ENCODE peak calls at places on chromosomes 6 and 20, in six cellular contexts. One of them, this sample, is unnamed. For H3K27me3, the result is how much of the 10 kb centered on the place peaks cover.

GRCh38 chr20:33450867-33451266 is 7.3 kb upstream of the SNTA1 start:
- DNase-seq in astrocyte: peak
- DNase-seq in fibroblast of lung: peak
- DNase-seq in GM23248: peak
- DNase-seq in IMR-90: peak
- DNase-seq in HCT116: peak
- DNase-seq in this sample: peak

GRCh38 chr6:124517339-124517738 is 444.9 kb upstream of the RNF217 start:
- DNase-seq in astrocyte: no peak
- DNase-seq in GM23248: no peak
- DNase-seq in fibroblast of lung: no peak
- DNase-seq in HCT116: no peak
- DNase-seq in IMR-90: no peak
- DNase-seq in this sample: no peak

GRCh38 chr6:34524989-34525388 is 31.1 kb downstream of the SPDEF start:
- DNase-seq in GM23248: no peak
- DNase-seq in astrocyte: no peak
- DNase-seq in IMR-90: no peak
- DNase-seq in fibroblast of lung: no peak
- DNase-seq in HCT116: no peak
- DNase-seq in this sample: no peak

GRCh38 chr6:122868137-122868536 is 79.1 kb downstream of the SMPDL3A start:
- DNase-seq in GM23248: no peak
- DNase-seq in HCT116: no peak
- DNase-seq in fibroblast of lung: no peak
- DNase-seq in IMR-90: no peak
- DNase-seq in astrocyte: no peak
- DNase-seq in this sample: no peak

GRCh38 chr6:47103931-47104330 is 61.8 kb upstream of the ADGRF1 start:
- DNase-seq in IMR-90: peak
- DNase-seq in astrocyte: no peak
- DNase-seq in GM23248: peak
- DNase-seq in HCT116: no peak
- DNase-seq in fibroblast of lung: no peak
- DNase-seq in this sample: peak

GRCh38 chr6:8375916-8376315 is 59.4 kb downstream of the SLC35B3 start:
- DNase-seq in IMR-90: no peak
- DNase-seq in GM23248: no peak
- DNase-seq in fibroblast of lung: no peak
- DNase-seq in HCT116: no peak
- DNase-seq in astrocyte: no peak
- DNase-seq in this sample: no peak

GRCh38 chr6:98832282-98833100 is 1.9 kb upstream of the POU3F2 start:
- DNase-seq in IMR-90: peak
- DNase-seq in GM23248: peak
- DNase-seq in astrocyte: peak
- DNase-seq in fibroblast of lung: peak
- DNase-seq in HCT116: no peak
- DNase-seq in this sample: peak

GRCh38 chr20:50395258-50395729 is 114.9 kb upstream of the PTPN1 start:
- DNase-seq in astrocyte: no peak
- DNase-seq in IMR-90: peak
- DNase-seq in fibroblast of lung: peak
- DNase-seq in HCT116: no peak
- DNase-seq in GM23248: peak
- DNase-seq in this sample: peak

GRCh38 chr6:11271637-11272036 is 39.2 kb upstream of the NEDD9 start:
- DNase-seq in GM23248: peak
- DNase-seq in fibroblast of lung: peak
- DNase-seq in astrocyte: peak
- DNase-seq in IMR-90: peak
- DNase-seq in HCT116: no peak
- DNase-seq in this sample: no peak

GRCh38 chr6:144878577-144878976 is 593.4 kb downstream of the UTRN start:
- DNase-seq in GM23248: no peak
- DNase-seq in IMR-90: no peak
- DNase-seq in fibroblast of lung: no peak
- DNase-seq in astrocyte: no peak
- DNase-seq in HCT116: no peak
- DNase-seq in this sample: no peak

GRCh38 chr6:27419363-27419762 is 30.8 kb downstream of the ZNF391 start:
- DNase-seq in HCT116: no peak
- DNase-seq in fibroblast of lung: no peak
- DNase-seq in astrocyte: no peak
- DNase-seq in GM23248: no peak
- DNase-seq in IMR-90: no peak
- DNase-seq in this sample: no peak

GRCh38 chr20:13307562-13308163 is 86.6 kb downstream of the ISM1 start:
- DNase-seq in fibroblast of lung: no peak
- DNase-seq in IMR-90: no peak
- DNase-seq in HCT116: no peak
- DNase-seq in astrocyte: no peak
- DNase-seq in GM23248: no peak
- DNase-seq in this sample: no peak

GRCh38 chr6:30541515-30542403 is 14.5 kb downstream of the GNL1 start:
- DNase-seq in IMR-90: peak
- DNase-seq in GM23248: peak
- DNase-seq in HCT116: peak
- DNase-seq in fibroblast of lung: peak
- DNase-seq in astrocyte: peak
- DNase-seq in this sample: peak

GRCh38 chr6:13261464-13261994 is 66.8 kb downstream of the TBC1D7 start:
- DNase-seq in astrocyte: no peak
- DNase-seq in HCT116: no peak
- DNase-seq in fibroblast of lung: no peak
- DNase-seq in GM23248: no peak
- DNase-seq in IMR-90: no peak
- DNase-seq in this sample: no peak

GRCh38 chr6:75524322-75524972 is 30.8 kb upstream of the FILIP1 start:
- DNase-seq in astrocyte: peak
- DNase-seq in IMR-90: peak
- DNase-seq in fibroblast of lung: peak
- DNase-seq in HCT116: peak
- DNase-seq in GM23248: peak
- DNase-seq in this sample: peak

GRCh38 chr6:2155206-2155605 is 90.2 kb downstream of the GMDS start:
- DNase-seq in IMR-90: no peak
- DNase-seq in astrocyte: no peak
- DNase-seq in HCT116: no peak
- DNase-seq in GM23248: no peak
- DNase-seq in fibroblast of lung: no peak
- DNase-seq in this sample: no peak

GRCh38 chr6:138229072-138229471 is 10.8 kb upstream of the PBOV1 start:
- DNase-seq in HCT116: no peak
- DNase-seq in fibroblast of lung: no peak
- DNase-seq in IMR-90: no peak
- DNase-seq in GM23248: no peak
- DNase-seq in astrocyte: no peak
- DNase-seq in this sample: no peak

GRCh38 chr6:77620290-77620882 is 32.5 kb upstream of the MEI4 start:
- DNase-seq in HCT116: peak
- DNase-seq in GM23248: peak
- DNase-seq in astrocyte: no peak
- DNase-seq in fibroblast of lung: no peak
- DNase-seq in IMR-90: no peak
- DNase-seq in this sample: peak

GRCh38 chr6:40933864-40934263 is 105.2 kb downstream of the UNC5CL start:
- DNase-seq in IMR-90: peak
- DNase-seq in GM23248: no peak
- DNase-seq in fibroblast of lung: no peak
- DNase-seq in astrocyte: no peak
- DNase-seq in HCT116: no peak
- DNase-seq in this sample: no peak

GRCh38 chr20:51220293-51220706 is 197.4 kb upstream of the KCNG1 start:
- DNase-seq in astrocyte: no peak
- DNase-seq in HCT116: no peak
- DNase-seq in GM23248: peak
- DNase-seq in IMR-90: no peak
- DNase-seq in fibroblast of lung: peak
- DNase-seq in this sample: peak

GRCh38 chr6:67698534-67698933 is 936.5 kb upstream of the ADGRB3 start:
- DNase-seq in HCT116: no peak
- DNase-seq in fibroblast of lung: no peak
- DNase-seq in GM23248: no peak
- DNase-seq in astrocyte: peak
- DNase-seq in IMR-90: no peak
- DNase-seq in this sample: peak

GRCh38 chr6:16471222-16471784 is 232.9 kb downstream of the GMPR start:
- DNase-seq in IMR-90: peak
- DNase-seq in astrocyte: peak
- DNase-seq in fibroblast of lung: no peak
- DNase-seq in GM23248: no peak
- DNase-seq in HCT116: no peak
- DNase-seq in this sample: no peak

GRCh38 chr20:50389437-50389807 is 120.8 kb upstream of the PTPN1 start:
- DNase-seq in IMR-90: no peak
- DNase-seq in astrocyte: no peak
- DNase-seq in fibroblast of lung: no peak
- DNase-seq in HCT116: no peak
- DNase-seq in GM23248: no peak
- DNase-seq in this sample: no peak

GRCh38 chr6:149445573-149445972 is 39.2 kb downstream of the ZC3H12D start:
- DNase-seq in GM23248: no peak
- DNase-seq in fibroblast of lung: no peak
- DNase-seq in HCT116: no peak
- DNase-seq in astrocyte: no peak
- DNase-seq in IMR-90: no peak
- DNase-seq in this sample: no peak
- H3K27me3 ChIP-seq in GM23248: under half
- H3K27me3 ChIP-seq in fibroblast of lung: under half
- H3K27me3 ChIP-seq in HCT116: under half
- H3K27me3 ChIP-seq in astrocyte: under half
- H3K27me3 ChIP-seq in IMR-90: under half
- H3K27me3 ChIP-seq in this sample: under half

GRCh38 chr6:142932788-142933362 is 12.1 kb downstream of the HIVEP2 start:
- DNase-seq in GM23248: no peak
- DNase-seq in IMR-90: no peak
- DNase-seq in astrocyte: no peak
- DNase-seq in HCT116: no peak
- DNase-seq in fibroblast of lung: no peak
- DNase-seq in this sample: no peak
- H3K4me2 ChIP-seq in GM23248: no peak
- H3K4me2 ChIP-seq in IMR-90: no peak
- H3K4me2 ChIP-seq in astrocyte: no peak
- H3K4me2 ChIP-seq in HCT116: no peak
- H3K4me2 ChIP-seq in fibroblast of lung: no peak
- H3K4me2 ChIP-seq in this sample: no peak

GRCh38 chr6:101607286-101607685 is 213.8 kb downstream of the GRIK2 start:
- DNase-seq in IMR-90: no peak
- DNase-seq in GM23248: no peak
- DNase-seq in HCT116: no peak
- DNase-seq in fibroblast of lung: no peak
- DNase-seq in astrocyte: no peak
- DNase-seq in this sample: no peak

GRCh38 chr6:101605874-101606273 is 212.4 kb downstream of the GRIK2 start:
- DNase-seq in GM23248: no peak
- DNase-seq in HCT116: peak
- DNase-seq in astrocyte: peak
- DNase-seq in IMR-90: peak
- DNase-seq in fibroblast of lung: no peak
- DNase-seq in this sample: peak

GRCh38 chr6:101608724-101609123 is 215.2 kb downstream of the GRIK2 start:
- DNase-seq in fibroblast of lung: no peak
- DNase-seq in HCT116: no peak
- DNase-seq in astrocyte: no peak
- DNase-seq in GM23248: no peak
- DNase-seq in IMR-90: no peak
- DNase-seq in this sample: no peak

DNA sequence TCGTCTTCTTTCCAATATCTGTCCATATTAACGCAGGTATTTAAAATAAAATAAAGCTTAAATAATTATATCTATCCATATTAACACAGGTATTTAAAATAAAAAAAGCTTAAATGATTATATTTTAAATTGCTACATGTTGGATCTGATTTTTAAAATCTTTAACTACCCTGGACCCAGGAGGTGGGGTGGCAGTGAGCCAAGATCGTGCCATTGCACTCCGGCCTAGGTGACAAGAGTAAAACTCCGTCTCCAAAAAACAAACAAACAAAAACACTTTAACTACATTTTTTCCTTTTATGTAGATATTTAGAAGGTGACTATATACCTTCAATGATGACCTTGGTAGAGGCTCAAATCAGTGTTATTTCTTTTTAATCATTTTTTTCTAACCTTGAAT is 211.9 kb downstream of the GRIK2 start:
- DNase-seq in GM23248: no peak
- DNase-seq in astrocyte: no peak
- DNase-seq in HCT116: no peak
- DNase-seq in fibroblast of lung: no peak
- DNase-seq in IMR-90: no peak
- DNase-seq in this sample: no peak
- H3K27me3 ChIP-seq in GM23248: under half
- H3K27me3 ChIP-seq in astrocyte: under half
- H3K27me3 ChIP-seq in HCT116: under half
- H3K27me3 ChIP-seq in fibroblast of lung: under half
- H3K27me3 ChIP-seq in IMR-90: under half
- H3K27me3 ChIP-seq in this sample: under half

GRCh38 chr6:33192671-33193602 is 670 bp upstream of the COL11A2 start:
- DNase-seq in GM23248: peak
- DNase-seq in IMR-90: no peak
- DNase-seq in astrocyte: no peak
- DNase-seq in HCT116: no peak
- DNase-seq in fibroblast of lung: no peak
- DNase-seq in this sample: no peak
- H3K4me2 ChIP-seq in GM23248: peak
- H3K4me2 ChIP-seq in IMR-90: peak
- H3K4me2 ChIP-seq in astrocyte: peak
- H3K4me2 ChIP-seq in HCT116: no peak
- H3K4me2 ChIP-seq in fibroblast of lung: peak
- H3K4me2 ChIP-seq in this sample: no peak

GRCh38 chr20:63177134-63177784 is 38.7 kb downstream of the YTHDF1 start:
- DNase-seq in GM23248: peak
- DNase-seq in HCT116: no peak
- DNase-seq in fibroblast of lung: no peak
- DNase-seq in IMR-90: no peak
- DNase-seq in astrocyte: no peak
- DNase-seq in this sample: no peak
- H3K27me3 ChIP-seq in GM23248: half or more
- H3K27me3 ChIP-seq in HCT116: under half
- H3K27me3 ChIP-seq in fibroblast of lung: half or more
- H3K27me3 ChIP-seq in IMR-90: half or more
- H3K27me3 ChIP-seq in astrocyte: under half
- H3K27me3 ChIP-seq in this sample: half or more

GRCh38 chr6:160299559-160299958 is 40.9 kb upstream of the SLC22A2 start:
- DNase-seq in IMR-90: no peak
- DNase-seq in GM23248: no peak
- DNase-seq in fibroblast of lung: no peak
- DNase-seq in astrocyte: no peak
- DNase-seq in HCT116: no peak
- DNase-seq in this sample: no peak

GRCh38 chr6:160297310-160297709 is 38.7 kb upstream of the SLC22A2 start:
- DNase-seq in astrocyte: no peak
- DNase-seq in fibroblast of lung: no peak
- DNase-seq in IMR-90: no peak
- DNase-seq in HCT116: no peak
- DNase-seq in GM23248: no peak
- DNase-seq in this sample: peak

GRCh38 chr6:160293844-160294243 is 35.2 kb upstream of the SLC22A2 start:
- DNase-seq in HCT116: no peak
- DNase-seq in fibroblast of lung: no peak
- DNase-seq in IMR-90: no peak
- DNase-seq in astrocyte: no peak
- DNase-seq in GM23248: no peak
- DNase-seq in this sample: no peak
- H3K4me2 ChIP-seq in HCT116: no peak
- H3K4me2 ChIP-seq in fibroblast of lung: no peak
- H3K4me2 ChIP-seq in IMR-90: no peak
- H3K4me2 ChIP-seq in astrocyte: no peak
- H3K4me2 ChIP-seq in GM23248: no peak
- H3K4me2 ChIP-seq in this sample: no peak